ENCODE peak calls at places on chromosomes 2 and 18, in ten cellular contexts. One of them, this sample, is unnamed.
A peak's percentile ranks its signal among the peaks of the same experiment; 100 is the strongest.

GRCh38 chr2:119475225-119475856 is 43.7 kb downstream of the TMEM37 start:
- DNase-seq in right lobe of liver: no peak
- DNase-seq in coronary artery: no peak
- DNase-seq in pancreas: no peak
- DNase-seq in foreskin fibroblast: no peak
- DNase-seq in uterus: no peak
- DNase-seq in GM06990: no peak
- DNase-seq in mucosa of descending colon: no peak
- DNase-seq in cardiac muscle cell: peak; percentile 26
- DNase-seq in upper lobe of right lung: no peak
- DNase-seq in this sample: no peak

GRCh38 chr18:46397174-46397573 is 259.8 kb downstream of the LOXHD1 start:
- DNase-seq in right lobe of liver: no peak
- DNase-seq in coronary artery: no peak
- DNase-seq in pancreas: no peak
- DNase-seq in foreskin fibroblast: no peak
- DNase-seq in uterus: no peak
- DNase-seq in GM06990: no peak
- DNase-seq in mucosa of descending colon: no peak
- DNase-seq in cardiac muscle cell: no peak
- DNase-seq in upper lobe of right lung: no peak
- DNase-seq in this sample: no peak

GRCh38 chr2:151437630-151438029 is 27.9 kb downstream of the RIF1 start:
- DNase-seq in right lobe of liver: no peak
- DNase-seq in coronary artery: no peak
- DNase-seq in pancreas: no peak
- DNase-seq in foreskin fibroblast: no peak
- DNase-seq in uterus: no peak
- DNase-seq in GM06990: peak; percentile 22
- DNase-seq in mucosa of descending colon: peak; percentile 36
- DNase-seq in cardiac muscle cell: peak; percentile 20
- DNase-seq in upper lobe of right lung: no peak
- DNase-seq in this sample: no peak

GRCh38 chr2:102438578-102438977 is 15.6 kb downstream of the IL18RAP start:
- DNase-seq in right lobe of liver: no peak
- DNase-seq in coronary artery: no peak
- DNase-seq in pancreas: no peak
- DNase-seq in foreskin fibroblast: no peak
- DNase-seq in uterus: no peak
- DNase-seq in GM06990: no peak
- DNase-seq in mucosa of descending colon: no peak
- DNase-seq in cardiac muscle cell: no peak
- DNase-seq in upper lobe of right lung: no peak
- DNase-seq in this sample: no peak

GRCh38 chr2:16357188-16357587 is 308.4 kb downstream of the CYRIA start:
- DNase-seq in right lobe of liver: no peak
- DNase-seq in coronary artery: no peak
- DNase-seq in pancreas: no peak
- DNase-seq in foreskin fibroblast: no peak
- DNase-seq in uterus: no peak
- DNase-seq in GM06990: no peak
- DNase-seq in mucosa of descending colon: no peak
- DNase-seq in cardiac muscle cell: no peak
- DNase-seq in upper lobe of right lung: no peak
- DNase-seq in this sample: no peak

GRCh38 chr2:60806595-60806987 is 50.5 kb downstream of the PAPOLG start:
- DNase-seq in right lobe of liver: no peak
- DNase-seq in coronary artery: no peak
- DNase-seq in pancreas: no peak
- DNase-seq in foreskin fibroblast: no peak
- DNase-seq in uterus: no peak
- DNase-seq in GM06990: no peak
- DNase-seq in mucosa of descending colon: no peak
- DNase-seq in cardiac muscle cell: no peak
- DNase-seq in upper lobe of right lung: no peak
- DNase-seq in this sample: no peak

GRCh38 chr18:389658-390357 is 110.7 kb downstream of the COLEC12 start:
- DNase-seq in right lobe of liver: no peak
- DNase-seq in coronary artery: no peak
- DNase-seq in pancreas: no peak
- DNase-seq in foreskin fibroblast: no peak
- DNase-seq in uterus: no peak
- DNase-seq in GM06990: no peak
- DNase-seq in mucosa of descending colon: no peak
- DNase-seq in cardiac muscle cell: no peak
- DNase-seq in upper lobe of right lung: no peak
- DNase-seq in this sample: no peak

GRCh38 chr2:216490061-216490460 is 8.6 kb upstream of the RPL37A start:
- DNase-seq in right lobe of liver: no peak
- DNase-seq in coronary artery: no peak
- DNase-seq in pancreas: no peak
- DNase-seq in foreskin fibroblast: peak; percentile 65
- DNase-seq in uterus: no peak
- DNase-seq in GM06990: no peak
- DNase-seq in mucosa of descending colon: no peak
- DNase-seq in cardiac muscle cell: no peak
- DNase-seq in upper lobe of right lung: no peak
- DNase-seq in this sample: no peak

GRCh38 chr2:99512081-99512480 is 22.3 kb upstream of the REV1 start:
- DNase-seq in right lobe of liver: no peak
- DNase-seq in coronary artery: no peak
- DNase-seq in pancreas: no peak
- DNase-seq in foreskin fibroblast: no peak
- DNase-seq in uterus: no peak
- DNase-seq in GM06990: no peak
- DNase-seq in mucosa of descending colon: no peak
- DNase-seq in cardiac muscle cell: no peak
- DNase-seq in upper lobe of right lung: no peak
- DNase-seq in this sample: peak; percentile 55

GRCh38 chr2:99514357-99514756 is 24.5 kb upstream of the REV1 start:
- DNase-seq in right lobe of liver: no peak
- DNase-seq in coronary artery: no peak
- DNase-seq in pancreas: no peak
- DNase-seq in foreskin fibroblast: no peak
- DNase-seq in uterus: no peak
- DNase-seq in GM06990: no peak
- DNase-seq in mucosa of descending colon: no peak
- DNase-seq in cardiac muscle cell: no peak
- DNase-seq in upper lobe of right lung: no peak
- DNase-seq in this sample: no peak
- TF ChIP-seq CTCF in right lobe of liver: no peak
- TF ChIP-seq CTCF in coronary artery: no peak
- TF ChIP-seq CTCF in pancreas: no peak
- TF ChIP-seq CTCF in foreskin fibroblast: no peak
- TF ChIP-seq CTCF in uterus: no peak
- TF ChIP-seq CTCF in GM06990: no peak
- TF ChIP-seq CTCF in mucosa of descending colon: no peak
- TF ChIP-seq CTCF in cardiac muscle cell: no peak
- TF ChIP-seq CTCF in upper lobe of right lung: no peak
- TF ChIP-seq CTCF in this sample: no peak

GRCh38 chr2:73214120-73215035 is at the start of gene SMYD5:
- DNase-seq in right lobe of liver: peak; percentile 89
- DNase-seq in coronary artery: peak; percentile 89
- DNase-seq in pancreas: peak; percentile 77
- DNase-seq in foreskin fibroblast: peak; percentile 81
- DNase-seq in uterus: peak; percentile 89
- DNase-seq in GM06990: peak; percentile 93
- DNase-seq in mucosa of descending colon: peak; percentile 92
- DNase-seq in cardiac muscle cell: peak; percentile 85
- DNase-seq in upper lobe of right lung: peak; percentile 92
- DNase-seq in this sample: peak; percentile 81

GRCh38 chr2:73217826-73218225 is 3.8 kb downstream of the SMYD5 start:
- DNase-seq in right lobe of liver: no peak
- DNase-seq in coronary artery: no peak
- DNase-seq in pancreas: no peak
- DNase-seq in foreskin fibroblast: no peak
- DNase-seq in uterus: no peak
- DNase-seq in GM06990: no peak
- DNase-seq in mucosa of descending colon: no peak
- DNase-seq in cardiac muscle cell: no peak
- DNase-seq in upper lobe of right lung: no peak
- DNase-seq in this sample: no peak

GRCh38 chr2:73217160-73217559 is 3.1 kb downstream of the SMYD5 start:
- DNase-seq in right lobe of liver: peak; percentile 2
- DNase-seq in coronary artery: no peak
- DNase-seq in pancreas: no peak
- DNase-seq in foreskin fibroblast: no peak
- DNase-seq in uterus: no peak
- DNase-seq in GM06990: no peak
- DNase-seq in mucosa of descending colon: no peak
- DNase-seq in cardiac muscle cell: no peak
- DNase-seq in upper lobe of right lung: peak; percentile 7
- DNase-seq in this sample: no peak

GRCh38 chr2:73212448-73213176 is 1.4 kb upstream of the SMYD5 start:
- DNase-seq in right lobe of liver: peak; percentile 67
- DNase-seq in coronary artery: peak; percentile 85
- DNase-seq in pancreas: peak; percentile 30
- DNase-seq in foreskin fibroblast: peak; percentile 81
- DNase-seq in uterus: peak; percentile 56
- DNase-seq in GM06990: peak; percentile 76
- DNase-seq in mucosa of descending colon: peak; percentile 78
- DNase-seq in cardiac muscle cell: peak; percentile 81
- DNase-seq in upper lobe of right lung: peak; percentile 82
- DNase-seq in this sample: peak; percentile 73

DNA sequence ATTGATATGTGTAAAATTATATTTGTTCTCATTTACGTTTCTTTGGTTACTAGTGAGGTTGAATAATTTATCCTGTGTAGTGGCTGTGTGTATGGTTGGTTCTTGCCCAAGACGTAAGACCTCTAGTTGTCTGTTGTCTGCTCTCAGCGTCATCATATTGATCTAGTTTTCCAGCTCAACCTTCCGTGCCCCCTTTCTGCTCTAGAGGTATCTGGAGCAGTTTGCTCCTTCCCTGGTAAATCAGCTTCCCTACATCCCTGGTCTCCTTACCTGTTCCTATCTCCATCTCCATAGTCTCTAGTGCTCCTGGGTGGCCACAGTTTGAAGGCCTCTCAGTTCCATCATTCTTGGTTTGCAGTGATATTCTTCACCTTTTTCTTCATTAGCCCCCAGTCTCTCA is 1.2 kb downstream of the SMYD5 start:
- DNase-seq in right lobe of liver: no peak
- DNase-seq in coronary artery: no peak
- DNase-seq in pancreas: no peak
- DNase-seq in foreskin fibroblast: no peak
- DNase-seq in uterus: no peak
- DNase-seq in GM06990: no peak
- DNase-seq in mucosa of descending colon: no peak
- DNase-seq in cardiac muscle cell: no peak
- DNase-seq in upper lobe of right lung: no peak
- DNase-seq in this sample: no peak
- H3K4me3 ChIP-seq in right lobe of liver: no peak overlapping the region
- H3K4me3 ChIP-seq in coronary artery: peak overlapping the region; percentile 92
- H3K4me3 ChIP-seq in pancreas: no peak overlapping the region
- H3K4me3 ChIP-seq in foreskin fibroblast: peak overlapping the region; percentile 84
- H3K4me3 ChIP-seq in uterus: no peak overlapping the region
- H3K4me3 ChIP-seq in GM06990: peak overlapping the region; percentile 81
- H3K4me3 ChIP-seq in mucosa of descending colon: no peak overlapping the region
- H3K4me3 ChIP-seq in cardiac muscle cell: no peak overlapping the region
- H3K4me3 ChIP-seq in upper lobe of right lung: peak overlapping the region; percentile 97
- H3K4me3 ChIP-seq in this sample: no peak overlapping the region

GRCh38 chr2:30710016-30710415 is 97.2 kb downstream of the CAPN13 start:
- DNase-seq in right lobe of liver: no peak
- DNase-seq in coronary artery: peak; percentile 67
- DNase-seq in pancreas: no peak
- DNase-seq in foreskin fibroblast: no peak
- DNase-seq in uterus: no peak
- DNase-seq in GM06990: no peak
- DNase-seq in mucosa of descending colon: no peak
- DNase-seq in cardiac muscle cell: no peak
- DNase-seq in upper lobe of right lung: peak; percentile 36
- DNase-seq in this sample: no peak

GRCh38 chr2:30710461-30710860 is 96.8 kb downstream of the CAPN13 start:
- DNase-seq in right lobe of liver: no peak
- DNase-seq in coronary artery: peak; percentile 12
- DNase-seq in pancreas: no peak
- DNase-seq in foreskin fibroblast: no peak
- DNase-seq in uterus: no peak
- DNase-seq in GM06990: no peak
- DNase-seq in mucosa of descending colon: no peak
- DNase-seq in cardiac muscle cell: no peak
- DNase-seq in upper lobe of right lung: peak; percentile 8
- DNase-seq in this sample: no peak

GRCh38 chr2:30713698-30714097 is 93.5 kb downstream of the CAPN13 start:
- DNase-seq in right lobe of liver: no peak
- DNase-seq in coronary artery: peak; percentile 71
- DNase-seq in pancreas: no peak
- DNase-seq in foreskin fibroblast: no peak
- DNase-seq in uterus: no peak
- DNase-seq in GM06990: no peak
- DNase-seq in mucosa of descending colon: no peak
- DNase-seq in cardiac muscle cell: no peak
- DNase-seq in upper lobe of right lung: no peak
- DNase-seq in this sample: no peak

GRCh38 chr2:30709516-30709915 is 97.7 kb downstream of the CAPN13 start:
- DNase-seq in right lobe of liver: no peak
- DNase-seq in coronary artery: peak; percentile 71
- DNase-seq in pancreas: no peak
- DNase-seq in foreskin fibroblast: no peak
- DNase-seq in uterus: no peak
- DNase-seq in GM06990: no peak
- DNase-seq in mucosa of descending colon: no peak
- DNase-seq in cardiac muscle cell: no peak
- DNase-seq in upper lobe of right lung: peak; percentile 40
- DNase-seq in this sample: no peak

GRCh38 chr2:30711646-30712085 is 95.6 kb downstream of the CAPN13 start:
- DNase-seq in right lobe of liver: peak; percentile 82
- DNase-seq in coronary artery: peak; percentile 75
- DNase-seq in pancreas: peak; percentile 86
- DNase-seq in foreskin fibroblast: peak; percentile 81
- DNase-seq in uterus: peak; percentile 75
- DNase-seq in GM06990: peak; percentile 65
- DNase-seq in mucosa of descending colon: peak; percentile 96
- DNase-seq in cardiac muscle cell: peak; percentile 89
- DNase-seq in upper lobe of right lung: peak; percentile 83
- DNase-seq in this sample: peak; percentile 90
- TF ChIP-seq CTCF in right lobe of liver: peak; percentile 100
- TF ChIP-seq CTCF in coronary artery: peak; percentile 98
- TF ChIP-seq CTCF in pancreas: peak; percentile 99
- TF ChIP-seq CTCF in foreskin fibroblast: peak; percentile 99
- TF ChIP-seq CTCF in uterus: peak; percentile 94
- TF ChIP-seq CTCF in GM06990: peak; percentile 100
- TF ChIP-seq CTCF in mucosa of descending colon: peak; percentile 100
- TF ChIP-seq CTCF in cardiac muscle cell: peak; percentile 100
- TF ChIP-seq CTCF in upper lobe of right lung: peak; percentile 100
- TF ChIP-seq CTCF in this sample: peak; percentile 94

DNA sequence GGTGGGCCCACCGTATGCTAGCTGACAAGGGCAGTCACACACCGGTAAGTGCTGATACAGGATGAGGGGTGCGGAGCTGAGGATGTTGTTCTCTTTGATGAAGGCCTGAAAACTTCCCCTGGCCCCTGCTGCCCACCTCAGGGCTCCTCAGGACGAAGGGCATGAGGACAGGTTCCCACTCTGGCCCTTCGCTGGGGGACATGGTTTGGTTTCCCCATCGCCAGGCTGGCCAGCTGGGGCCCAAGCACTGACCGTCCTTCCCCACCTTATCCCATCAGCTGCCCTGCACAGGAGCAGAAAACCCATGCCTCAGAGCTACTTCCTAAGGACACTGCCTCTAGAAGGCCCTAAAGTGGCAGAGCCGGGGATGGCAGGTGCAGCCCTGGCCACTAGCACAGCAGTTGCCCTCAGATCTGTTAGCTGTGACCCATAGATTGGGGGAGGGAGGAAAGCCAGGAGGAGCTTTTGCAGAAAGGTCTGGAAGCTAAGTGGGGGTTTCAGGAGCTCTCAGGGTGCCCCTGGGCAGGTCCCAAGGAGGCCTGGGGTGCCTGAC is 66.5 kb downstream of the TFCP2L1 start:
- DNase-seq in right lobe of liver: no peak
- DNase-seq in coronary artery: no peak
- DNase-seq in pancreas: no peak
- DNase-seq in foreskin fibroblast: no peak
- DNase-seq in uterus: no peak
- DNase-seq in GM06990: no peak
- DNase-seq in mucosa of descending colon: no peak
- DNase-seq in cardiac muscle cell: no peak
- DNase-seq in upper lobe of right lung: no peak
- DNase-seq in this sample: no peak
- H3K4me3 ChIP-seq in right lobe of liver: no peak overlapping the region
- H3K4me3 ChIP-seq in coronary artery: no peak overlapping the region
- H3K4me3 ChIP-seq in pancreas: no peak overlapping the region
- H3K4me3 ChIP-seq in foreskin fibroblast: no peak overlapping the region
- H3K4me3 ChIP-seq in uterus: no peak overlapping the region
- H3K4me3 ChIP-seq in GM06990: no peak overlapping the region
- H3K4me3 ChIP-seq in mucosa of descending colon: no peak overlapping the region
- H3K4me3 ChIP-seq in cardiac muscle cell: no peak overlapping the region
- H3K4me3 ChIP-seq in upper lobe of right lung: no peak overlapping the region
- H3K4me3 ChIP-seq in this sample: no peak overlapping the region